ENCODE peak calls at places on chromosomes 11 and 22, in five cellular contexts. One of them, this sample, is unnamed.
A peak's percentile ranks its signal among the peaks of the same experiment; 100 is the strongest.

GRCh38 chr11:8040261-8040920 is 40.6 kb upstream of the TUB start:
- DNase-seq in nucleus accumbens: no peak
- DNase-seq in iPS-NIHi11: no peak
- DNase-seq in testis: no peak
- DNase-seq in NCI-H1436: no peak
- DNase-seq in this sample: no peak

GRCh38 chr11:101323997-101324396 is 194.4 kb upstream of the PGR start:
- DNase-seq in nucleus accumbens: no peak
- DNase-seq in iPS-NIHi11: no peak
- DNase-seq in testis: no peak
- DNase-seq in NCI-H1436: no peak
- DNase-seq in this sample: no peak

GRCh38 chr11:68049509-68050370 is 10.9 kb downstream of the TCIRG1 start:
- DNase-seq in nucleus accumbens: no peak
- DNase-seq in iPS-NIHi11: peak; percentile 38
- DNase-seq in testis: no peak
- DNase-seq in NCI-H1436: no peak
- DNase-seq in this sample: peak; percentile 27

GRCh38 chr22:27195104-27195503 is 537.7 kb downstream of the MIAT start:
- DNase-seq in nucleus accumbens: no peak
- DNase-seq in iPS-NIHi11: no peak
- DNase-seq in testis: peak; percentile 64
- DNase-seq in NCI-H1436: no peak
- DNase-seq in this sample: no peak

GRCh38 chr22:49262167-49262566 is 565.5 kb downstream of the BRD1 start:
- DNase-seq in nucleus accumbens: no peak
- DNase-seq in iPS-NIHi11: no peak
- DNase-seq in testis: no peak
- DNase-seq in NCI-H1436: no peak
- DNase-seq in this sample: no peak

GRCh38 chr11:1968454-1968995 is 21.4 kb downstream of the MRPL23 start:
- DNase-seq in nucleus accumbens: no peak
- DNase-seq in iPS-NIHi11: no peak
- DNase-seq in testis: no peak
- DNase-seq in NCI-H1436: no peak
- DNase-seq in this sample: peak; percentile 7

GRCh38 chr11:26623076-26623666 is 51.1 kb upstream of the MUC15 start:
- DNase-seq in nucleus accumbens: no peak
- DNase-seq in iPS-NIHi11: no peak
- DNase-seq in testis: no peak
- DNase-seq in NCI-H1436: no peak
- DNase-seq in this sample: no peak

GRCh38 chr11:83044958-83045712 is 26.6 kb downstream of the RAB30 start:
- DNase-seq in nucleus accumbens: no peak
- DNase-seq in iPS-NIHi11: no peak
- DNase-seq in testis: no peak
- DNase-seq in NCI-H1436: no peak
- DNase-seq in this sample: peak; percentile 38

GRCh38 chr22:39360674-39361413 is 11.1 kb downstream of the SYNGR1 start:
- DNase-seq in nucleus accumbens: no peak
- DNase-seq in iPS-NIHi11: peak; percentile 75
- DNase-seq in testis: no peak
- DNase-seq in NCI-H1436: no peak
- DNase-seq in this sample: no peak

GRCh38 chr11:128208329-128209220 is 378.8 kb downstream of the ETS1 start:
- DNase-seq in nucleus accumbens: no peak
- DNase-seq in iPS-NIHi11: peak; percentile 22
- DNase-seq in testis: peak; percentile 27
- DNase-seq in NCI-H1436: no peak
- DNase-seq in this sample: peak; percentile 63

GRCh38 chr11:121374286-121374985 is 77.7 kb upstream of the SORL1 start:
- DNase-seq in nucleus accumbens: no peak
- DNase-seq in iPS-NIHi11: no peak
- DNase-seq in testis: no peak
- DNase-seq in NCI-H1436: no peak
- DNase-seq in this sample: no peak

GRCh38 chr22:50399751-50400331 is 56.7 kb downstream of the PPP6R2 start:
- DNase-seq in nucleus accumbens: peak; percentile 38
- DNase-seq in iPS-NIHi11: peak; percentile 86
- DNase-seq in testis: peak; percentile 54
- DNase-seq in NCI-H1436: no peak
- DNase-seq in this sample: no peak

GRCh38 chr11:95231881-95232605 is 1.0 kb upstream of the SESN3 start:
- DNase-seq in nucleus accumbens: peak; percentile 65
- DNase-seq in iPS-NIHi11: peak; percentile 25
- DNase-seq in testis: peak; percentile 86
- DNase-seq in NCI-H1436: peak; percentile 85
- DNase-seq in this sample: peak; percentile 89

GRCh38 chr11:82858556-82859091 is 41.6 kb downstream of the PRCP start:
- DNase-seq in nucleus accumbens: no peak
- DNase-seq in iPS-NIHi11: no peak
- DNase-seq in testis: no peak
- DNase-seq in NCI-H1436: no peak
- DNase-seq in this sample: no peak

GRCh38 chr11:19980957-19981669 is 179.2 kb downstream of the DBX1 start:
- DNase-seq in nucleus accumbens: no peak
- DNase-seq in iPS-NIHi11: no peak
- DNase-seq in testis: no peak
- DNase-seq in NCI-H1436: no peak
- DNase-seq in this sample: no peak

GRCh38 chr11:113401718-113402117 is 14.1 kb downstream of the ANKK1 start:
- DNase-seq in nucleus accumbens: peak; percentile 16
- DNase-seq in iPS-NIHi11: peak; percentile 42
- DNase-seq in testis: peak; percentile 86
- DNase-seq in NCI-H1436: peak; percentile 82
- DNase-seq in this sample: peak; percentile 74

GRCh38 chr11:68749501-68750196 is 1.7 kb downstream of the TESMIN start:
- DNase-seq in nucleus accumbens: no peak
- DNase-seq in iPS-NIHi11: no peak
- DNase-seq in testis: no peak
- DNase-seq in NCI-H1436: no peak
- DNase-seq in this sample: no peak

GRCh38 chr11:90134420-90135003 is at the start of gene NAALAD2:
- DNase-seq in nucleus accumbens: peak; percentile 80
- DNase-seq in iPS-NIHi11: peak; percentile 66
- DNase-seq in testis: peak; percentile 87
- DNase-seq in NCI-H1436: no peak
- DNase-seq in this sample: peak; percentile 73

GRCh38 chr22:24413726-24414385 is 13.5 kb upstream of the ADORA2A start:
- DNase-seq in nucleus accumbens: no peak
- DNase-seq in iPS-NIHi11: no peak
- DNase-seq in testis: no peak
- DNase-seq in NCI-H1436: no peak
- DNase-seq in this sample: no peak

GRCh38 chr11:65780770-65781151 is at the start of gene AP5B1:
- DNase-seq in nucleus accumbens: peak; percentile 39
- DNase-seq in iPS-NIHi11: peak; percentile 83
- DNase-seq in testis: peak; percentile 50
- DNase-seq in NCI-H1436: peak; percentile 44
- DNase-seq in this sample: peak; percentile 67

GRCh38 chr11:120096756-120097191 is 41.1 kb downstream of the TRIM29 start:
- DNase-seq in nucleus accumbens: no peak
- DNase-seq in iPS-NIHi11: peak; percentile 39
- DNase-seq in testis: no peak
- DNase-seq in NCI-H1436: no peak
- DNase-seq in this sample: no peak

GRCh38 chr22:29306175-29306829 is at the start of gene GAS2L1:
- DNase-seq in nucleus accumbens: peak; percentile 31
- DNase-seq in iPS-NIHi11: peak; percentile 82
- DNase-seq in testis: peak; percentile 89
- DNase-seq in NCI-H1436: peak; percentile 29
- DNase-seq in this sample: peak; percentile 86

This sample was measured in adrenal gland.